ENCODE peak calls at places on chromosomes 11 and 22, in six cellular contexts. W is body of pancreas, G is Calu3, Z is tibial artery, X is fibroblast of pulmonary artery, S is A549. R is an unnamed sample.

GRCh38 chr11:124753207-124753606 is 1.2 kb upstream of the VSIG2 start:
- DNase-seq in G (no peak), W (no peak), Z (no peak), S (no peak), X (no peak), R (no peak)

GRCh38 chr11:61913699-61914395 is 3.5 kb downstream of the RAB3IL1 start:
- DNase-seq in G (no peak), X (no peak), Z (peak; percentile 19), S (no peak), W (no peak), R (no peak)

GRCh38 chr11:95968585-95968984 is 44.7 kb upstream of the MTMR2 start:
- DNase-seq in Z (no peak), W (no peak), X (peak; percentile 27), G (no peak), S (no peak), R (no peak)

GRCh38 chr11:80144932-80145612 is 704.2 kb upstream of the TENM4 start:
- DNase-seq in Z (no peak), G (no peak), S (no peak), X (no peak), W (no peak), R (no peak)

GRCh38 chr11:74611369-74611861 is 19.0 kb downstream of the POLD3 start:
- DNase-seq in G (no peak), S (peak; percentile 82), X (peak; percentile 86), W (no peak), Z (no peak), R (no peak)

GRCh38 chr22:31440681-31441080 is 41.3 kb downstream of the DRG1 start:
- DNase-seq in Z (no peak), S (no peak), W (no peak), X (no peak), G (no peak), R (no peak)

GRCh38 chr11:15818132-15818842 is 538.1 kb downstream of the SOX6 start:
- DNase-seq in X (no peak), Z (no peak), W (peak; percentile 51), S (no peak), G (no peak), R (no peak)

GRCh38 chr11:16096336-16096735 is 260.0 kb downstream of the SOX6 start:
- DNase-seq in G (no peak), X (peak; percentile 33), W (no peak), Z (no peak), S (no peak), R (no peak)

GRCh38 chr11:35136311-35136710 is 2.7 kb upstream of the CD44 start:
- DNase-seq in Z (no peak), X (no peak), S (no peak), W (no peak), G (no peak), R (no peak)

GRCh38 chr11:59219836-59220235 is 7.1 kb upstream of the MPEG1 start:
- DNase-seq in Z (no peak), G (no peak), X (no peak), W (no peak), S (no peak), R (no peak)

GRCh38 chr11:97893612-97894011 is 1127.1 kb upstream of the CNTN5 start:
- DNase-seq in X (no peak), S (no peak), W (no peak), G (no peak), Z (no peak), R (no peak)

GRCh38 chr22:27952091-27952490 is 33.0 kb upstream of the PITPNB start:
- DNase-seq in Z (no peak), S (no peak), G (no peak), X (peak; percentile 80), W (peak; percentile 6), R (no peak)

DNA sequence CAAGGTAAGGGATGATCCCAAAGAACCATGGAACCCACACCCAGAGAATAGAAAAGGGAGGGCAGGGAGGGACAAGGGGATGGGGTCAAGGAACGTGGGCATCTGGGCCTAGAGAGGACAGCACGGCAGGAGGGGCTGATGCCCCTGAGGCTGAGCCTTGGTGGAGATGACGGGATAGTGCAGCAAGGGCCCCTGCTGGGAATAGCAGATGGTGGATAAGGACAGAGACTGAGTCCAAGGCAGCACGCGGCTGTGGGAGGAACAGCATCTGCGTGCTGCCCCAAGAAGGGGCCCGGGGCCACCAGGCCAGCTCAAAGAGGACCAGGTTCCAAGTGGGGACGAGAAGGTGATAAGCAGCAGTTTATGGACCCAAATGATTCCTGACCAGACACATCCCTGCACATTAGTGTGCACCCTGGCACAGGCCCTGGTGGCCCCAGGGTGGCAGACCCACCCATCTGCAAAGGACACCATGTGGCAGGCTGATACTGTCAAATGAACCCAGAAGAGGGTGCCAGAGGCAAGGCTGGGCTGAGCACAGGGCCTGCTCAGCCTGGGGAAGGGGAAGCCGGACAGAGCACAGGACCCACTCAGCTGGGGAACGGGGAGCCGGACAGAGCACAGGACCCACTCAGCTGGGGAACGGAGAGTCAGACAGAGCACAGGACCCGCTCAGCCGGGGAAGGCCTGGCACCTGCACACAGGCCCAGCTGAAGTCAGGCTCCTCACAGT is 12.8 kb upstream of the TESMIN start:
- DNase-seq in S (no peak), X (no peak), W (no peak), G (no peak), Z (no peak), R (no peak)
- TF ChIP-seq CTCF in S (no peak), X (no peak), W (no peak), G (no peak), Z (no peak), R (peak; percentile 15)

GRCh38 chr11:65726660-65727059 is 6.1 kb upstream of the RNASEH2C start:
- DNase-seq in W (no peak), X (no peak), G (no peak), Z (no peak), S (no peak), R (no peak)
- TF ChIP-seq CTCF in W (no peak), X (peak; percentile 18), G (no peak), Z (no peak), S (peak; percentile 8), R (peak; percentile 31)

GRCh38 chr11:116896211-116896610 is 58.8 kb upstream of the APOA1 start:
- DNase-seq in Z (no peak), G (no peak), X (no peak), S (no peak), W (no peak), R (no peak)

GRCh38 chr11:116892374-116892773 is 55.0 kb upstream of the APOA1 start:
- DNase-seq in X (no peak), W (no peak), S (no peak), Z (no peak), G (no peak), R (no peak)

GRCh38 chr11:116893437-116893836 is 56.0 kb upstream of the APOA1 start:
- DNase-seq in S (no peak), X (no peak), W (no peak), G (no peak), Z (no peak), R (no peak)

GRCh38 chr11:116893906-116894305 is 56.5 kb upstream of the APOA1 start:
- DNase-seq in W (no peak), S (no peak), Z (no peak), G (no peak), X (no peak), R (no peak)

DNA sequence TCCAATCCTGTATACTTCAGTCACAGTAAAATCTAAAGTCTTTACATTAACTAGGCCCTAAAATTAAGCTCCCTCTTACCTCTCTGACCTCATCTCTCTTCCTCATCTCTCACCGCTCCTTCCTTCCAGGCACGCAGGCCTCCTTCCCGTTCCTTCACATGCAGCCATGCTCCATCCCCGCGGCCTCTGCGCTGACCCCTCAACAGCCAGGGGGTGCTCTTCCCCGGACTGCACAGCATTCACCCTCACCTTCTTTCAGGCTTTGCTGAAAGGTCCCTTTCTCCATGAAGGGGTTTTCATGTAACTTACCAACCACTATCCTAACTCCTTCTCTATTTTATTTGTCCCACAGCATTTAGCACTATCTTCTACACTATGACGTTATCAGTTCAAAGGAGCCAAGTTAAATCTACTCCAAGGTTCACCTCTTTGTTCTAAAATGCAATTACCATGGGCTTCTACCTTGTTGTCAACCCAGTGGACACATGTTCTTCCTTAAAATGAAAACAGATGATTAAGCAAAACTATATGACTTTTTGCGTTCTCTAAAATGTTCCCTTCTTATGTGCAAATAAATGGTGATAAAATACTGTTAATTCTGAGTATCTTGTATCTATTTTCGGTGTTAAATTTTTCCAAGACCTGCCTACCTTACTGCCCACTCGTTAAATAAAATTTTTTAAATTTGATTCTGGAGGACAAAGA is 57.8 kb upstream of the APOA1 start:
- DNase-seq in G (no peak), Z (peak; percentile 31), X (peak; percentile 29), W (no peak), S (peak; percentile 11), R (no peak)
- TF ChIP-seq CTCF in G (no peak), Z (peak; percentile 15), X (peak; percentile 45), W (peak; percentile 13), S (no peak), R (peak; percentile 53)

DNA sequence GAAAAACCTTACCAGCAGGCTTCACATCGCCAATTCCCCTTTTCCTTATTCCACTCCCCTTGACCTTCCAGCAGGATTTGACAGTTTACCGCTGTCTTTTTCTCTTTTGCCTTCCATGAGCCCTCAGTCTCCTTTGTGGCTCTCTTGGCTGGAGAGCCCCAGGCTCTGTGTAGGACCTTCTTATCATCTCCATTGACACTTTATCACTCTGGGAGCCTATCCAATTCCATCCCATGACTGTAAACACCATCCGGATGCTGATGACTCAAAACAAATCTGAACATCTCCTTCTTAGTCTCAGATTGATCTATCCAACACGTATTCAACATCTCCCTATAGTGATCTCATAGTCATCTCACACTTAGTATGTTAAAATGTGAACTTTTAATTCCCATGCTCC is 36.0 kb downstream of the HTR3A start:
- DNase-seq in G (no peak), W (no peak), Z (no peak), X (no peak), S (no peak), R (no peak)
- TF ChIP-seq CTCF in G (no peak), W (no peak), Z (no peak), X (no peak), S (no peak), R (no peak)

GRCh38 chr22:40610329-40610850 is 26.1 kb downstream of the MRTFA start:
- DNase-seq in S (no peak), G (no peak), X (peak; percentile 42), Z (no peak), W (no peak), R (no peak)

GRCh38 chr22:40611606-40612005 is 24.9 kb downstream of the MRTFA start:
- DNase-seq in Z (no peak), W (no peak), G (no peak), S (no peak), X (no peak), R (no peak)

GRCh38 chr22:40609216-40609615 is 27.3 kb downstream of the MRTFA start:
- DNase-seq in X (peak; percentile 45), Z (no peak), S (no peak), W (no peak), G (no peak), R (no peak)

GRCh38 chr22:40613025-40613424 is 23.5 kb downstream of the MRTFA start:
- DNase-seq in W (no peak), G (no peak), Z (no peak), X (no peak), S (no peak), R (no peak)

GRCh38 chr22:40612291-40612740 is 24.2 kb downstream of the MRTFA start:
- DNase-seq in Z (no peak), W (no peak), X (no peak), S (no peak), G (no peak), R (no peak)
- TF ChIP-seq CTCF in Z (no peak), W (no peak), X (no peak), S (no peak), G (no peak), R (no peak)

R was measured in GM12864.